ENCODE peak calls at places on chromosomes 11 and 22, in six cellular contexts. T is neural crest cell, O is endothelial cell, H is GM13977, P is right atrium auricular region, Q is GM23338. S is an unnamed sample.

GRCh38 chr11:123799438-123799837 is 6.7 kb downstream of the OR6M1 start:
- DNase-seq in T (no peak), O (no peak), H (no peak), P (no peak), Q (no peak), S (no peak)

GRCh38 chr11:65290448-65291165 is 24.1 kb upstream of the CDC42EP2 start:
- DNase-seq in T (no peak), O (no peak), H (peak), P (peak), Q (no peak), S (no peak)

GRCh38 chr22:31911565-31912401 is 32.6 kb upstream of the YWHAH start:
- DNase-seq in T (no peak), O (no peak), H (no peak), P (no peak), Q (no peak), S (no peak)

GRCh38 chr11:61369372-61370348 is 7.5 kb downstream of the TMEM138 start:
- DNase-seq in T (no peak), O (no peak), H (peak), P (peak), Q (no peak), S (no peak)

GRCh38 chr11:47847892-47848635 is at the start of gene NUP160:
- DNase-seq in T (peak), O (peak), H (peak), P (peak), Q (peak), S (peak)

GRCh38 chr11:85823816-85824215 is 12.9 kb upstream of the SYTL2 start:
- DNase-seq in T (no peak), O (no peak), H (no peak), P (no peak), Q (no peak), S (peak)

GRCh38 chr11:28715726-28716125 is 607.5 kb downstream of the METTL15 start:
- DNase-seq in T (no peak), O (no peak), H (no peak), P (no peak), Q (peak), S (no peak)

GRCh38 chr11:126519653-126520573 is 164.4 kb downstream of the ST3GAL4 start:
- DNase-seq in T (no peak), O (no peak), H (no peak), P (no peak), Q (no peak), S (no peak)

GRCh38 chr11:58060939-58061672 is 30.4 kb downstream of the OR6Q1 start:
- DNase-seq in T (no peak), O (no peak), H (no peak), P (no peak), Q (peak), S (no peak)
- TF ChIP-seq CTCF in T (peak), O (peak), H (no peak), P (no peak), Q (peak), S (no peak)

GRCh38 chr11:132576706-132577105 is 955.6 kb downstream of the OPCML start:
- DNase-seq in T (no peak), O (no peak), H (no peak), P (no peak), Q (peak), S (no peak)
- TF ChIP-seq CTCF in T (no peak), O (no peak), H (no peak), P (no peak), Q (no peak), S (no peak)

GRCh38 chr11:59899532-59899931 is 20.9 kb downstream of the OOSP3 start:
- DNase-seq in T (no peak), O (no peak), H (no peak), P (no peak), Q (peak), S (no peak)
- TF ChIP-seq CTCF in T (no peak), O (no peak), H (no peak), P (no peak), Q (peak), S (no peak)

DNA sequence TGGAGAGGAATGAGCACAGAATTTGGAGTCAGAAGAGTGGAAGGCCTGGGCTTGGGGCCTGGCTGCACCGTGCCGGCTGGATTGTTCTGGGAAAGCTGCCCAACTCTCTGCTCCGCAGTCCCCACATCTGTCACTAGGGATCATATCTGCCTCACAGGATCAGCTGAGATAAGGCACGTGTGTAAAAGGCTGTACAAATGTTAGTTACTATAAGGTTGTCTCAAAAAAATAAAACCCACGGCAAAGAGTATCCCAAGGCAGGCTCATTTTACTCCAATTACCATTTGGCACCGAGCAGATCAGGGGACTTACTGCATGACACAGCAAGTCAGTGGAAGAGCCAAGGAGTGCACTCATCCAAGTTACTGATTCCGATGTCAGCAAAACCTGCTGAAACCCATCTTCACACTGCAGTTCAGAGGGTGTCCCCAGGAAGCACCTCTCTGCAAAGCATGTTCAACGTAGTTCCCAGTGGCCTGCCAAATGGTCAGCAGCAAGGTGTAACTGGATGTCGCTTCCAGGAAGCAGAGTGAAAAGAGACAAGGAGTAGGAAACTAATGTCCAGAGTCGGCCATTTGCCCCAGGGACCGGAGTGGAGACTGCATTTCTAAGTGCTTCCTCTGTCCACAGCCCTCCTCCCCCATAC is 18.1 kb upstream of the MRTFA start:
- DNase-seq in T (no peak), O (peak), H (no peak), P (peak), Q (peak), S (no peak)
- TF ChIP-seq CTCF in T (peak), O (peak), H (no peak), P (no peak), Q (peak), S (no peak)

GRCh38 chr22:40526960-40527359 is 109.6 kb downstream of the MRTFA start:
- DNase-seq in T (no peak), O (no peak), H (no peak), P (no peak), Q (no peak), S (no peak)

GRCh38 chr22:40520562-40520961 is 116.0 kb downstream of the MRTFA start:
- DNase-seq in T (no peak), O (no peak), H (no peak), P (no peak), Q (no peak), S (no peak)

GRCh38 chr22:40525250-40525884 is 111.2 kb downstream of the MRTFA start:
- DNase-seq in T (peak), O (peak), H (no peak), P (no peak), Q (peak), S (peak)

GRCh38 chr22:40521046-40521445 is 115.5 kb downstream of the MRTFA start:
- DNase-seq in T (no peak), O (no peak), H (no peak), P (no peak), Q (no peak), S (peak)

GRCh38 chr22:40524392-40525249 is 111.9 kb downstream of the MRTFA start:
- DNase-seq in T (no peak), O (no peak), H (no peak), P (no peak), Q (peak), S (peak)
- TF ChIP-seq CTCF in T (no peak), O (no peak), H (peak), P (peak), Q (peak), S (peak)

DNA sequence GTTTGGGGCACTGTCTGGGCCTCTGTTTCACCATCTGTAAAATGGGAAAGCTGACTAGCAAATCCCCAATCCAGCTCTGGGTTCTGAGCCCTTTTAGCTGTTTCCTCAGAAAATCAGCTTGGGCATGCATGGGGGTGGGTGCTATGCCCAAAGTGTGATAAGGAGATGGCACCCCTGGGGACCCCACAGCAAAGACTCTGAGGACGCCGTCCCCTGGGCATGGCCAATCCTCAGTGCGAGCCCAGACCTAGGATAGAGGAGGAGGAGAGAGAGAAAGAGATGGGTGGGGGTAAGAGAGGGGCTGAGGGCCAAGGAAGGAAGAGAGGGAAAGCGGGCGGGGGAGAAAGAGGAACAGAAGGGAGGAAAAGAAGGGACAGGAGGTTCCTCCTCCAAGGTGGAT is 31.8 kb downstream of the TPBGL start:
- DNase-seq in T (no peak), O (no peak), H (no peak), P (no peak), Q (no peak), S (peak)
- TF ChIP-seq CTCF in T (no peak), O (no peak), H (no peak), P (no peak), Q (no peak), S (no peak)